ENCODE peak calls at places on chromosomes 11 and 22, in ten cellular contexts. R, M, E, N, U, I, X, F, V and C are unnamed samples.

GRCh38 chr11:120801801-120802689 is 221.9 kb upstream of the TBCEL start:
- DNase-seq in R (peak; percentile 54), M (peak; percentile 59), E (peak; percentile 84), N (peak; percentile 76), U (no peak), I (no peak), X (peak; percentile 31), F (no peak), V (peak; percentile 74), C (no peak)

GRCh38 chr11:120336641-120337132 is 474 bp downstream of the ARHGEF12 start:
- DNase-seq in R (peak; percentile 60), M (no peak), E (peak; percentile 87), N (peak; percentile 56), U (peak; percentile 16), I (no peak), X (no peak), F (no peak), V (peak; percentile 53), C (no peak)

GRCh38 chr11:65133724-65134123 is 595 bp downstream of the SYVN1 start:
- DNase-seq in R (no peak), M (peak; percentile 43), E (no peak), N (peak; percentile 17), U (no peak), I (no peak), X (no peak), F (no peak), V (no peak), C (no peak)

GRCh38 chr11:122920579-122920978 is 38.0 kb downstream of the JHY start:
- DNase-seq in R (no peak), M (no peak), E (no peak), N (no peak), U (no peak), I (no peak), X (no peak), F (no peak), V (peak; percentile 62), C (no peak)

GRCh38 chr11:71199226-71199815 is 53.1 kb downstream of the SHANK2 start:
- DNase-seq in R (no peak), M (no peak), E (peak; percentile 32), N (no peak), U (no peak), I (no peak), X (no peak), F (no peak), V (no peak), C (no peak)

GRCh38 chr11:43573233-43573632 is 107.3 kb upstream of the HSD17B12 start:
- DNase-seq in R (no peak), M (peak; percentile 37), E (no peak), N (peak; percentile 58), U (no peak), I (no peak), X (no peak), F (no peak), V (no peak), C (no peak)

GRCh38 chr11:95456704-95457491 is 225.9 kb upstream of the SESN3 start:
- DNase-seq in R (no peak), M (peak; percentile 23), E (no peak), N (no peak), U (no peak), I (no peak), X (no peak), F (no peak), V (no peak), C (no peak)

GRCh38 chr22:30307026-30307574 is 17.8 kb upstream of the CASTOR1 start:
- DNase-seq in R (no peak), M (no peak), E (no peak), N (no peak), U (no peak), I (no peak), X (no peak), F (no peak), V (no peak), C (no peak)

GRCh38 chr11:91248199-91248807 is 976.3 kb upstream of the FAT3 start:
- DNase-seq in R (peak; percentile 6), M (peak; percentile 37), E (no peak), N (peak; percentile 35), U (no peak), I (no peak), X (no peak), F (no peak), V (peak; percentile 34), C (no peak)

GRCh38 chr11:20668844-20669832 is at the start of gene NELL1:
- DNase-seq in R (no peak), M (no peak), E (no peak), N (peak; percentile 26), U (no peak), I (no peak), X (no peak), F (no peak), V (peak; percentile 67), C (no peak)

GRCh38 chr11:91299980-91300379 is 924.6 kb upstream of the FAT3 start:
- DNase-seq in R (no peak), M (peak; percentile 30), E (no peak), N (no peak), U (no peak), I (no peak), X (no peak), F (no peak), V (no peak), C (no peak)

GRCh38 chr22:22210375-22210774 is 34.2 kb upstream of the VPREB1 start:
- DNase-seq in R (peak; percentile 79), M (peak; percentile 83), E (no peak), N (no peak), U (peak; percentile 67), I (no peak), X (no peak), F (no peak), V (no peak), C (no peak)

GRCh38 chr11:120306519-120307242 is 18.4 kb upstream of the TLCD5 start:
- DNase-seq in R (no peak), M (peak; percentile 86), E (peak; percentile 90), N (no peak), U (peak; percentile 88), I (peak; percentile 68), X (no peak), F (no peak), V (no peak), C (no peak)

GRCh38 chr11:44889266-44889665 is 61.4 kb downstream of the TP53I11 start:
- DNase-seq in R (no peak), M (no peak), E (no peak), N (no peak), U (peak; percentile 53), I (peak; percentile 44), X (no peak), F (no peak), V (no peak), C (no peak)

GRCh38 chr11:1060885-1061616 is 13.6 kb upstream of the MUC2 start:
- DNase-seq in R (no peak), M (peak; percentile 47), E (no peak), N (no peak), U (peak; percentile 70), I (peak; percentile 58), X (no peak), F (no peak), V (no peak), C (no peak)

GRCh38 chr11:134958870-134959269 is 546.8 kb upstream of the B3GAT1 start:
- DNase-seq in R (no peak), M (no peak), E (no peak), N (no peak), U (no peak), I (no peak), X (no peak), F (no peak), V (no peak), C (no peak)

GRCh38 chr11:102446606-102447005 is 6.0 kb downstream of the TMEM123 start:
- DNase-seq in R (no peak), M (peak; percentile 58), E (no peak), N (no peak), U (peak; percentile 83), I (peak; percentile 62), X (no peak), F (no peak), V (no peak), C (no peak)

GRCh38 chr11:122234257-122234656 is 118.2 kb upstream of the BLID start:
- DNase-seq in R (no peak), M (no peak), E (no peak), N (no peak), U (no peak), I (no peak), X (no peak), F (no peak), V (no peak), C (no peak)

GRCh38 chr22:35521358-35522264 is 19.0 kb upstream of the RASD2 start:
- DNase-seq in R (no peak), M (no peak), E (no peak), N (no peak), U (no peak), I (no peak), X (no peak), F (no peak), V (no peak), C (no peak)

GRCh38 chr11:76768091-76769047 is 14.8 kb upstream of the TSKU start:
- DNase-seq in R (no peak), M (no peak), E (no peak), N (no peak), U (no peak), I (no peak), X (no peak), F (no peak), V (peak; percentile 74), C (no peak)

GRCh38 chr22:35218079-35218478 is 39.2 kb upstream of the HMGXB4 start:
- DNase-seq in R (no peak), M (peak; percentile 16), E (no peak), N (no peak), U (peak; percentile 12), I (no peak), X (no peak), F (no peak), V (no peak), C (no peak)

GRCh38 chr11:66856496-66857233 is at the start of gene LRFN4:
- DNase-seq in R (peak; percentile 62), M (no peak), E (peak; percentile 84), N (peak; percentile 53), U (no peak), I (peak; percentile 29), X (no peak), F (no peak), V (peak; percentile 59), C (peak; percentile 55)

GRCh38 chr22:40524392-40525249 is 111.9 kb downstream of the MRTFA start:
- DNase-seq in R (no peak), M (peak; percentile 58), E (no peak), N (no peak), U (no peak), I (no peak), X (no peak), F (no peak), V (no peak), C (no peak)

GRCh38 chr11:75716659-75717058 is 979 bp upstream of the MOGAT2 start:
- DNase-seq in R (no peak), M (no peak), E (no peak), N (no peak), U (no peak), I (no peak), X (no peak), F (no peak), V (no peak), C (no peak)

GRCh38 chr11:36354221-36355003 is 58.3 kb downstream of the PRR5L start:
- DNase-seq in R (no peak), M (peak; percentile 88), E (no peak), N (no peak), U (peak; percentile 93), I (peak; percentile 83), X (no peak), F (no peak), V (no peak), C (no peak)

GRCh38 chr11:130888790-130889189 is 27.5 kb downstream of the SNX19 start:
- DNase-seq in R (no peak), M (no peak), E (no peak), N (no peak), U (no peak), I (no peak), X (no peak), F (no peak), V (no peak), C (no peak)

GRCh38 chr11:2272241-2272945 is 2.0 kb upstream of the ASCL2 start:
- DNase-seq in R (no peak), M (no peak), E (peak; percentile 49), N (peak; percentile 2), U (no peak), I (no peak), X (no peak), F (no peak), V (no peak), C (no peak)

GRCh38 chr22:25085930-25086901 is 113.4 kb upstream of the CRYBB3 start:
- DNase-seq in R (no peak), M (no peak), E (peak; percentile 89), N (peak; percentile 62), U (no peak), I (no peak), X (no peak), F (no peak), V (no peak), C (no peak)